ENCODE peak calls at places on chromosomes 1 and 21, in six cellular contexts. H, O, J, Y, W and M are unnamed samples.
A peak's percentile ranks its signal among the peaks of the same experiment; 100 is the strongest.

GRCh38 chr1:63795455-63795854 is 21.6 kb downstream of the ROR1 start:
- DNase-seq in H (no peak), O (no peak), J (no peak), Y (no peak), W (no peak), M (no peak)

GRCh38 chr1:152533327-152533938 is 19.2 kb downstream of the CRCT1 start:
- DNase-seq in H (no peak), O (peak; percentile 23), J (no peak), Y (no peak), W (peak; percentile 76), M (no peak)

GRCh38 chr1:187733234-187733633 is 904.5 kb downstream of the PLA2G4A start:
- DNase-seq in H (no peak), O (no peak), J (no peak), Y (no peak), W (no peak), M (no peak)

GRCh38 chr1:184910596-184910995 is 63.7 kb downstream of the NIBAN1 start:
- DNase-seq in H (peak; percentile 59), O (peak; percentile 83), J (peak; percentile 90), Y (peak; percentile 91), W (no peak), M (no peak)

GRCh38 chr1:155305881-155306391 is 2.7 kb upstream of the FDPS start:
- DNase-seq in H (no peak), O (no peak), J (no peak), Y (no peak), W (no peak), M (no peak)

GRCh38 chr1:154418062-154418897 is 13.1 kb downstream of the IL6R start:
- DNase-seq in H (no peak), O (no peak), J (peak; percentile 63), Y (peak; percentile 79), W (peak; percentile 95), M (peak; percentile 91)

GRCh38 chr1:60108223-60108622 is 34.7 kb upstream of the C1orf87 start:
- DNase-seq in H (no peak), O (no peak), J (no peak), Y (no peak), W (no peak), M (no peak)

GRCh38 chr1:46166521-46167462 is 8.1 kb upstream of the TSPAN1 start:
- DNase-seq in H (peak; percentile 86), O (no peak), J (no peak), Y (peak; percentile 73), W (no peak), M (peak; percentile 86)

GRCh38 chr1:169426174-169426716 is 1.0 kb downstream of the CCDC181 start:
- DNase-seq in H (no peak), O (no peak), J (no peak), Y (no peak), W (no peak), M (no peak)

GRCh38 chr1:37533317-37534093 is 18.9 kb upstream of the MEAF6 start:
- DNase-seq in H (no peak), O (no peak), J (no peak), Y (no peak), W (no peak), M (no peak)

GRCh38 chr1:234775477-234776246 is 165.7 kb upstream of the IRF2BP2 start:
- DNase-seq in H (no peak), O (no peak), J (no peak), Y (no peak), W (no peak), M (no peak)

GRCh38 chr1:42953182-42954180 is 5.2 kb downstream of the SLC2A1 start:
- DNase-seq in H (no peak), O (no peak), J (no peak), Y (no peak), W (peak; percentile 2), M (no peak)

GRCh38 chr1:7267493-7267892 is 482.2 kb downstream of the CAMTA1 start:
- DNase-seq in H (no peak), O (no peak), J (no peak), Y (no peak), W (no peak), M (no peak)

GRCh38 chr1:28171246-28171645 is 5.2 kb downstream of the PTAFR start:
- DNase-seq in H (no peak), O (no peak), J (no peak), Y (no peak), W (no peak), M (no peak)

GRCh38 chr1:222521299-222522104 is 26.4 kb downstream of the HHIPL2 start:
- DNase-seq in H (no peak), O (no peak), J (no peak), Y (no peak), W (peak; percentile 53), M (no peak)

GRCh38 chr1:73587080-73587479 is 610.9 kb downstream of the LRRIQ3 start:
- DNase-seq in H (no peak), O (no peak), J (no peak), Y (no peak), W (no peak), M (no peak)

GRCh38 chr1:181192277-181192676 is 103.8 kb downstream of the IER5 start:
- DNase-seq in H (no peak), O (no peak), J (peak; percentile 15), Y (peak; percentile 21), W (no peak), M (no peak)

GRCh38 chr1:216923601-216924000 is 200.4 kb upstream of the ESRRG start:
- DNase-seq in H (no peak), O (no peak), J (no peak), Y (no peak), W (no peak), M (no peak)

GRCh38 chr1:232226197-232226681 is 403.7 kb downstream of the SIPA1L2 start:
- DNase-seq in H (no peak), O (no peak), J (no peak), Y (no peak), W (no peak), M (no peak)

GRCh38 chr1:152148051-152148450 is 11.0 kb downstream of the RPTN start:
- DNase-seq in H (no peak), O (no peak), J (no peak), Y (no peak), W (no peak), M (no peak)

GRCh38 chr1:69982992-69983391 is 222.4 kb downstream of the LRRC40 start:
- DNase-seq in H (no peak), O (no peak), J (no peak), Y (no peak), W (no peak), M (no peak)

GRCh38 chr21:26405071-26405470 is 168.0 kb downstream of the CYYR1 start:
- DNase-seq in H (no peak), O (no peak), J (no peak), Y (no peak), W (no peak), M (no peak)

GRCh38 chr1:25064465-25065238 is 134.6 kb upstream of the RUNX3 start:
- DNase-seq in H (no peak), O (no peak), J (no peak), Y (no peak), W (no peak), M (peak; percentile 15)

DNA sequence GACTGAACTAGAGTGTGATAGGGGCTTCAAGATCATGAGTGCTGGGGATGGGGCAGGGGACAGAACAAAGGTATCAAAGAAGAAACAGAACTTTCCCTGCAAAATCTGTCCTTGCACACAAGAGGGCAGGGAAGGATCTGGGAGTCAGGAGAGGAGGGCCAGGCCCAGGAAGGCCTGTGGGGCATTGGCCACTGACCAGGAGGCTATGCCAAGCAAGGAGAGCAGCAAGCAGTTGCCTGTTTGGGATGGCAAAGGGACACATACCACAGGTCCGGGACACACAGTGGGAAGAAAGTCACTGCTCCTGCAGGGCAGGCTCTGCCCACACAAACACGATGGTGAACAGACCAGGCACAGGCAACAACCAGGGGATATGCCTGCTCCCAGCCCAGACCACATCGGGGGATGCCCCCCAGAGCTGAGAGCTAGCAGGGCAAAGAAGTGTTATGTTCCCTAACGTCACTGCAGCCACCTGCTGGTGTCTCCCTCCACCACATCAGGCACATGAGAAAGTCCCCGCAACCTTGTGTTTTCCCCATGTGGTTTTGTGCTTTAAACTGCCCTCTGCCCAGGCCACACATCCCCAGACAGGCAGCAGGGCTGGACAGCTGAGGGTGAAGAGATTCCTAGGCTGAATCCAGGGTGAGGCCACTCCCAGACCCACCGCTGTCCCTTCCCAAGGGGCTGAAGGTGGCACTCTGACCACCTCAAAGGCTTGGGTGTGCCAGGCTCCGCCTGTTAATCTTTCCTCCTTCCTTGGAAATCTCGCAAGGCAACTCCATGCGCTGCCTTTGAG is 53.6 kb downstream of the KIF21B start:
- DNase-seq in H (no peak), O (no peak), J (no peak), Y (no peak), W (no peak), M (peak; percentile 50)
- H3K4me1 ChIP-seq in H (peaks cover 6% of the 10 kb centered on the region), O (peaks cover 4% of the 10 kb centered on the region), J (peaks cover 25% of the 10 kb centered on the region), Y (no peaks in the 10 kb centered on the region), W (peaks cover 31% of the 10 kb centered on the region), M (no peaks in the 10 kb centered on the region)

GRCh38 chr1:30487042-30487441 is 236.3 kb downstream of the MATN1 start:
- DNase-seq in H (no peak), O (no peak), J (no peak), Y (no peak), W (no peak), M (no peak)

GRCh38 chr1:30488324-30488913 is 235.0 kb downstream of the MATN1 start:
- DNase-seq in H (no peak), O (no peak), J (no peak), Y (no peak), W (no peak), M (no peak)

GRCh38 chr1:30484668-30485067 is 238.7 kb downstream of the MATN1 start:
- DNase-seq in H (no peak), O (no peak), J (peak; percentile 30), Y (no peak), W (no peak), M (no peak)

GRCh38 chr1:30489737-30490389 is 233.5 kb downstream of the MATN1 start:
- DNase-seq in H (no peak), O (no peak), J (no peak), Y (no peak), W (no peak), M (no peak)

GRCh38 chr1:30485072-30485471 is 238.3 kb downstream of the MATN1 start:
- DNase-seq in H (no peak), O (no peak), J (peak; percentile 17), Y (no peak), W (no peak), M (no peak)
- H3K9me3 ChIP-seq in H (peaks cover 16% of the 10 kb centered on the region), O (no peaks in the 10 kb centered on the region), J (peaks cover 19% of the 10 kb centered on the region), Y (peaks cover 3% of the 10 kb centered on the region), W (no peaks in the 10 kb centered on the region), M (peaks cover 27% of the 10 kb centered on the region)

GRCh38 chr21:29298348-29299045 is at the start of gene BACH1:
- DNase-seq in H (peak; percentile 93), O (peak; percentile 77), J (peak; percentile 91), Y (peak; percentile 92), W (peak; percentile 76), M (peak; percentile 97)
- TF ChIP-seq CTCF in H (peak; percentile 47), O (peak; percentile 59), J (no peak), Y (peak; percentile 20), W (peak; percentile 39), M (peak; percentile 51)

GRCh38 chr1:66930823-66931174 is 6.0 kb downstream of the MIER1 start:
- DNase-seq in H (no peak), O (no peak), J (no peak), Y (no peak), W (no peak), M (no peak)

GRCh38 chr1:66929691-66929998 is 4.9 kb downstream of the MIER1 start:
- DNase-seq in H (no peak), O (no peak), J (no peak), Y (no peak), W (no peak), M (no peak)

GRCh38 chr1:66931548-66932124 is 6.8 kb downstream of the MIER1 start:
- DNase-seq in H (no peak), O (no peak), J (no peak), Y (no peak), W (no peak), M (no peak)

GRCh38 chr1:66929289-66929688 is 4.5 kb downstream of the MIER1 start:
- DNase-seq in H (no peak), O (no peak), J (no peak), Y (no peak), W (no peak), M (no peak)

GRCh38 chr1:66929999-66930822 is 5.4 kb downstream of the MIER1 start:
- DNase-seq in H (peak; percentile 96), O (peak; percentile 91), J (peak; percentile 96), Y (peak; percentile 98), W (peak; percentile 93), M (peak; percentile 98)
- H3K4me1 ChIP-seq in H (peaks cover 36% of the 10 kb centered on the region), O (peaks cover 23% of the 10 kb centered on the region), J (peaks cover 64% of the 10 kb centered on the region), Y (no peaks in the 10 kb centered on the region), W (peaks cover 41% of the 10 kb centered on the region), M (no peaks in the 10 kb centered on the region)